ENCODE peak calls at places on chromosomes 5 and 9, in seven cellular contexts. One of them, this sample, is unnamed.

GRCh38 chr5:93887678-93888077 is 146.3 kb upstream of the POU5F2 start:
- DNase-seq in RWPE2: no peak
- DNase-seq in NT2/D1: no peak
- DNase-seq in foreskin fibroblast: no peak
- DNase-seq in T-helper 9 cell: no peak
- DNase-seq in NCI-H524: no peak
- DNase-seq in stimulated activated CD4-positive, alpha-beta T cell treated with anti-CD3 and anti-CD28 coated beads, Interleukin-15, amount 100 ng/mL, for 1 hour: no peak
- DNase-seq in this sample: no peak

GRCh38 chr5:9617191-9617590 is 13.0 kb downstream of the TAS2R1 start:
- DNase-seq in RWPE2: no peak
- DNase-seq in NT2/D1: no peak
- DNase-seq in stimulated activated CD4-positive, alpha-beta T cell treated with anti-CD3 and anti-CD28 coated beads, Interleukin-15, amount 100 ng/mL, for 1 hour: no peak
- DNase-seq in foreskin fibroblast: peak; percentile 22
- DNase-seq in T-helper 9 cell: no peak
- DNase-seq in NCI-H524: peak; percentile 80
- DNase-seq in this sample: no peak

GRCh38 chr5:75706775-75707174 is 10.5 kb downstream of the POC5 start:
- DNase-seq in RWPE2: no peak
- DNase-seq in foreskin fibroblast: no peak
- DNase-seq in stimulated activated CD4-positive, alpha-beta T cell treated with anti-CD3 and anti-CD28 coated beads, Interleukin-15, amount 100 ng/mL, for 1 hour: no peak
- DNase-seq in T-helper 9 cell: no peak
- DNase-seq in NT2/D1: no peak
- DNase-seq in NCI-H524: no peak
- DNase-seq in this sample: no peak

GRCh38 chr5:164375051-164375450 is 869.6 kb downstream of the MAT2B start:
- DNase-seq in stimulated activated CD4-positive, alpha-beta T cell treated with anti-CD3 and anti-CD28 coated beads, Interleukin-15, amount 100 ng/mL, for 1 hour: no peak
- DNase-seq in NCI-H524: no peak
- DNase-seq in RWPE2: no peak
- DNase-seq in T-helper 9 cell: no peak
- DNase-seq in foreskin fibroblast: no peak
- DNase-seq in NT2/D1: no peak
- DNase-seq in this sample: no peak

GRCh38 chr5:91937121-91937520 is 554.0 kb upstream of the ARRDC3 start:
- DNase-seq in NCI-H524: no peak
- DNase-seq in T-helper 9 cell: no peak
- DNase-seq in foreskin fibroblast: peak; percentile 26
- DNase-seq in RWPE2: no peak
- DNase-seq in stimulated activated CD4-positive, alpha-beta T cell treated with anti-CD3 and anti-CD28 coated beads, Interleukin-15, amount 100 ng/mL, for 1 hour: no peak
- DNase-seq in NT2/D1: no peak
- DNase-seq in this sample: no peak

GRCh38 chr9:35903049-35903448 is 3.0 kb upstream of the HRCT1 start:
- DNase-seq in NT2/D1: peak; percentile 55
- DNase-seq in NCI-H524: peak; percentile 50
- DNase-seq in foreskin fibroblast: peak; percentile 75
- DNase-seq in stimulated activated CD4-positive, alpha-beta T cell treated with anti-CD3 and anti-CD28 coated beads, Interleukin-15, amount 100 ng/mL, for 1 hour: no peak
- DNase-seq in T-helper 9 cell: no peak
- DNase-seq in RWPE2: no peak
- DNase-seq in this sample: no peak

GRCh38 chr5:149357370-149358293 is at the start of gene PCYOX1L:
- DNase-seq in foreskin fibroblast: peak; percentile 98
- DNase-seq in NCI-H524: peak; percentile 96
- DNase-seq in T-helper 9 cell: peak; percentile 90
- DNase-seq in NT2/D1: peak; percentile 84
- DNase-seq in stimulated activated CD4-positive, alpha-beta T cell treated with anti-CD3 and anti-CD28 coated beads, Interleukin-15, amount 100 ng/mL, for 1 hour: peak; percentile 98
- DNase-seq in RWPE2: peak; percentile 100
- DNase-seq in this sample: peak; percentile 92

GRCh38 chr5:109945097-109945678 is 255.5 kb downstream of the MAN2A1 start:
- DNase-seq in NT2/D1: no peak
- DNase-seq in T-helper 9 cell: no peak
- DNase-seq in stimulated activated CD4-positive, alpha-beta T cell treated with anti-CD3 and anti-CD28 coated beads, Interleukin-15, amount 100 ng/mL, for 1 hour: no peak
- DNase-seq in RWPE2: no peak
- DNase-seq in NCI-H524: peak; percentile 14
- DNase-seq in foreskin fibroblast: no peak
- DNase-seq in this sample: no peak

GRCh38 chr5:83991566-83992224 is 271.0 kb upstream of the HAPLN1 start:
- DNase-seq in RWPE2: no peak
- DNase-seq in NCI-H524: no peak
- DNase-seq in stimulated activated CD4-positive, alpha-beta T cell treated with anti-CD3 and anti-CD28 coated beads, Interleukin-15, amount 100 ng/mL, for 1 hour: no peak
- DNase-seq in T-helper 9 cell: no peak
- DNase-seq in foreskin fibroblast: no peak
- DNase-seq in NT2/D1: no peak
- DNase-seq in this sample: no peak

This sample was measured in activated gamma-delta T cell.